ENCODE peak calls at places on chromosomes 2 and 18, in five cellular contexts. E is GM23248, Y is MM.1S, T is HCT116, D is GM12878. F is an unnamed sample. For H3K36me3, the result is how much of the 10 kb centered on the place peaks cover.

GRCh38 chr2:199704358-199705238 is 146.4 kb downstream of the FTCDNL1 start:
- DNase-seq in Y (peak), E (peak), D (no peak), T (peak), F (peak)

GRCh38 chr2:240930631-240931318 is 24.6 kb downstream of the CROCC2 start:
- DNase-seq in T (no peak), D (no peak), E (no peak), Y (no peak), F (no peak)

GRCh38 chr2:127614731-127615130 is 31.2 kb upstream of the GPR17 start:
- DNase-seq in D (no peak), T (no peak), E (peak), Y (no peak), F (peak)

GRCh38 chr2:233234264-233234663 is 17.2 kb upstream of the ATG16L1 start:
- DNase-seq in T (no peak), Y (no peak), E (no peak), D (no peak), F (no peak)

GRCh38 chr18:2513616-2514015 is 57.7 kb downstream of the METTL4 start:
- DNase-seq in T (no peak), D (no peak), Y (no peak), E (no peak), F (no peak)

GRCh38 chr2:150081775-150082517 is 405.5 kb downstream of the RND3 start:
- DNase-seq in Y (no peak), T (no peak), E (no peak), D (no peak), F (peak)

GRCh38 chr2:212893216-212893615 is 258.2 kb downstream of the IKZF2 start:
- DNase-seq in D (no peak), E (no peak), Y (no peak), T (no peak), F (no peak)

GRCh38 chr2:120384486-120385354 is 38.8 kb downstream of the INHBB start:
- DNase-seq in E (no peak), Y (no peak), T (no peak), D (peak), F (peak)

GRCh38 chr2:156031121-156031520 is 301.4 kb downstream of the NR4A2 start:
- DNase-seq in Y (no peak), D (no peak), E (no peak), T (no peak), F (no peak)

GRCh38 chr2:215716971-215717370 is 281.1 kb upstream of the FN1 start:
- DNase-seq in D (no peak), Y (no peak), E (peak), T (no peak), F (no peak)

GRCh38 chr18:34626404-34627137 is 83.5 kb upstream of the DTNA start:
- DNase-seq in Y (no peak), E (no peak), D (no peak), T (no peak), F (no peak)

DNA sequence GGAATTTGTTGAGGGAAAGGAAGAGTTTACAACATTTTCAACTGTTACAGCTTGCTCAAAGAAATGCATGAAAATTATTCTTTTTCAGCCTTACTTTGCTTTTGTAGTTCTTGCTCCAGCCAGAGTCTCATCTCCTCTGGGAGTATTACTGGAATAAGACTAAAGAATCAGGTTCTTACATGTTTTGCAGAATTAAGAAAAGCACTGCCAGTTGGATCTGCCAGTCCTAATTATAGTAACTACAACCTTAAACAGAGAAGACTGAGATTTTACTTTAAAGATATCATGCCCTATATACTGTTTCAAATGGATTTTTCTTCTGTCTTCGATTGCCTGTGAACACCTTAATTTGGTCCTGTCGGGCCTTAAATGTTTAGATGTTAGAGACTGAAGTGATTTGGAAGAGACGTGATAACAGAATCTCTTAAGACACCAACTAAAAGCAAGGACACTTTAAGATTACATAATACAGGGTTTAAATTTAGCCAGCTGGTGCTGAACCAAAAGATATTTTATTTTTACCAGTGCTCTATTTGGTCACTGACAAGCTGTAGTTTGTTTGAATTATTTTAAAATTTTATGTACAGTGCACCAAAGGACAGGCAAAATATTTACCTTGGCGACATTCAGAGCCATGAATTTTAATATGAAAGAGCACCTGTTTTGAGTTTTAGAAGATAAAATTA is 299.8 kb downstream of the XIRP2 start:
- DNase-seq in Y (no peak), T (no peak), D (no peak), E (no peak), F (no peak)
- H3K27ac ChIP-seq in Y (no peak), T (no peak), D (no peak), E (no peak), F (no peak)

GRCh38 chr2:112547333-112547732 is 5.1 kb downstream of the POLR1B start:
- DNase-seq in Y (no peak), D (no peak), T (no peak), E (peak), F (peak)

GRCh38 chr2:112542974-112543760 is 902 bp downstream of the POLR1B start:
- DNase-seq in T (peak), Y (peak), D (no peak), E (peak), F (no peak)

DNA sequence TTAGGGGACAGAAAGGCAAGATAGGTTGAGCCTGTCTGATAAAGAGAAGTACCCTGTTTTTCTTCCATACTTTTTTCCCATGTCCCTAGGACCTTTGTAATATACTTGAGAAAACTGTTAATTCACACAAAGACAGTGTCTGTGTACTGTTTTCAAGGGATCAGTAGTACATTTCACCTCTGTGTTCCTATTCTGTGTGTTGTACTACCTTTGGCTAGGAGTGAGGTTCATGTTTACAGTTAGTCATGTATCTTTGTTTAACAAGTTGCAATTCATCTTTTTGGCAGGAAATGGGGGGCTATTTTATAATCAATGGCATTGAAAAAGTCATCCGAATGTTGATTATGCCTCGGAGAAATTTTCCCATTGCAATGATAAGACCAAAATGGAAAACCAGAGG is 6.7 kb downstream of the POLR1B start:
- DNase-seq in E (no peak), T (no peak), D (no peak), Y (no peak), F (no peak)
- H3K36me3 ChIP-seq in E (under half), T (half or more), D (under half), Y (under half), F (under half)

DNA sequence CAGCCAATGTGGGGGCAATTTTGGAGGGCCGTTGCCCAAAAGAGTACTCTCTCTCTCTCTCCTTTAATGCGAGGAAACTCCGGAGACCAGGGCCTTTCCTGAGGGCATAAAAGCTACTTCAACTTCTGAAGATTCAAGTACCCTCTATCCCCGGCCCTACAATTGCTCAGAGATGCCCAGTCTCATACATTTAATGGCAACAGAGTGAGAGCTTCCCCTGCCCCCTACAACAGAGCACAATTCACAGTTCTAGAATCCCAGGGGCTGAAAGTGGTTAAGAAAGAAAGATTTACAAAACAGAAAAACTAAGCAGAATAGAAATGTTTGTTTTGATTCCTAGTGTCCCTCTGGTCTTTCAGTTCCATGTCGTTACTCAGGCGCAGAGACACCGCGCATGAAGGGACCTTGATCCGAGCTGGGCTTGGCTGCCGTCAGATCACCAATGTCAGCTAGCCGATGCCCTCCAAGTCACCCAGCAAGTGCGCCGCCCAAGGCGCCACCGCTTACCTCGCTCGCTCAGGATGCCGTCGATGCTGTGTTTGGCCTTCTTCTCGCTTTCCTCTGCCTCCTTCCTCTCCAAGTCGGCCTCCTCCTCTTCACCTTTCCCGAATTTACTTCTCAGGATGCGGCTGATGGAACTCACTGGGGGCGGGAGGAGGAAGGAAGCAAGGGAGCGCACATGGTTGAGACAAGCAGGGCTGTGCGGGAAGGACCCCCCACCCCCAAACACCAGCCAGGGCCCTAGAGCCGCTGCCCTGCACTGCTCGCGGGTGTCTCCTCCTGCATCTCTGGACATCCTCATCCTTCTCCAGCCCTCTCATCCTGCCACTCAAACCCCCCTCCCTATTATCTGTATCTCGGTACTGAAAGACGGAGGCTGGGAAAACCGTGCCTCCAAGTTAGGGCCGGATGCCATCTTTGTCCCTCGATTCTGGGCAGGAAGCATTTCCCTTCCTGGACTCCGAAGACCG is 4.9 kb downstream of the PAX3 start:
- DNase-seq in E (no peak), T (no peak), D (no peak), Y (no peak), F (no peak)
- TF ChIP-seq EZH2 in E (no peak), T (no peak), D (no peak), Y (no peak), F (peak)

GRCh38 chr2:172408143-172408766 is 19.1 kb upstream of the ITGA6 start:
- DNase-seq in T (no peak), Y (no peak), E (no peak), D (no peak), F (no peak)
- H3K27ac ChIP-seq in T (no peak), Y (no peak), E (no peak), D (no peak), F (no peak)

GRCh38 chr2:170277943-170278342 is 100.0 kb downstream of the MYO3B start:
- DNase-seq in E (no peak), T (no peak), Y (no peak), D (no peak), F (no peak)
- H3K36me3 ChIP-seq in E (under half), T (under half), Y (under half), D (under half), F (under half)

GRCh38 chr2:157628282-157628531 is 457 bp downstream of the ACVR1C start:
- DNase-seq in Y (no peak), T (no peak), E (no peak), D (no peak), F (no peak)
- TF ChIP-seq EZH2 in Y (no peak), T (no peak), E (no peak), D (no peak), F (no peak)

F was measured in hepatocyte.